ENCODE peak calls at places on chromosome 9, in seven cellular contexts. One of them, this sample, is unnamed.

GRCh38 chr9:128321879-128322341 is 337 bp downstream of the TRUB2 start:
- DNase-seq in activated CD4-positive, alpha-beta T cell treated with anti-CD3 and anti-CD28 coated beads, Interleukin-2, amount 50 U/mL, for 1 hour: no peak
- DNase-seq in glutamatergic neuron: no peak
- DNase-seq in frontal cortex: no peak
- DNase-seq in left cardiac atrium: no peak
- DNase-seq in sigmoid colon: no peak
- DNase-seq in stimulated activated CD8-positive, alpha-beta memory T cell treated with anti-CD3 and anti-CD28 coated beads, Interleukin-4, amount 100 ng/mL, for 1 hour: no peak
- DNase-seq in this sample: no peak

GRCh38 chr9:72041775-72042194 is 18.6 kb downstream of the C9orf57 start:
- DNase-seq in frontal cortex: no peak
- DNase-seq in activated CD4-positive, alpha-beta T cell treated with anti-CD3 and anti-CD28 coated beads, Interleukin-2, amount 50 U/mL, for 1 hour: no peak
- DNase-seq in stimulated activated CD8-positive, alpha-beta memory T cell treated with anti-CD3 and anti-CD28 coated beads, Interleukin-4, amount 100 ng/mL, for 1 hour: no peak
- DNase-seq in sigmoid colon: peak
- DNase-seq in left cardiac atrium: peak
- DNase-seq in glutamatergic neuron: no peak
- DNase-seq in this sample: peak

GRCh38 chr9:108844856-108845255 is 10.9 kb downstream of the ACTL7B start:
- DNase-seq in sigmoid colon: no peak
- DNase-seq in left cardiac atrium: no peak
- DNase-seq in frontal cortex: no peak
- DNase-seq in stimulated activated CD8-positive, alpha-beta memory T cell treated with anti-CD3 and anti-CD28 coated beads, Interleukin-4, amount 100 ng/mL, for 1 hour: no peak
- DNase-seq in glutamatergic neuron: no peak
- DNase-seq in activated CD4-positive, alpha-beta T cell treated with anti-CD3 and anti-CD28 coated beads, Interleukin-2, amount 50 U/mL, for 1 hour: no peak
- DNase-seq in this sample: peak

GRCh38 chr9:120394058-120394669 is 185.8 kb downstream of the CDK5RAP2 start:
- DNase-seq in left cardiac atrium: no peak
- DNase-seq in glutamatergic neuron: no peak
- DNase-seq in frontal cortex: no peak
- DNase-seq in stimulated activated CD8-positive, alpha-beta memory T cell treated with anti-CD3 and anti-CD28 coated beads, Interleukin-4, amount 100 ng/mL, for 1 hour: no peak
- DNase-seq in activated CD4-positive, alpha-beta T cell treated with anti-CD3 and anti-CD28 coated beads, Interleukin-2, amount 50 U/mL, for 1 hour: no peak
- DNase-seq in sigmoid colon: peak
- DNase-seq in this sample: no peak

GRCh38 chr9:76542360-76542759 is 83.4 kb downstream of the GCNT1 start:
- DNase-seq in left cardiac atrium: no peak
- DNase-seq in glutamatergic neuron: no peak
- DNase-seq in frontal cortex: no peak
- DNase-seq in activated CD4-positive, alpha-beta T cell treated with anti-CD3 and anti-CD28 coated beads, Interleukin-2, amount 50 U/mL, for 1 hour: no peak
- DNase-seq in stimulated activated CD8-positive, alpha-beta memory T cell treated with anti-CD3 and anti-CD28 coated beads, Interleukin-4, amount 100 ng/mL, for 1 hour: no peak
- DNase-seq in sigmoid colon: no peak
- DNase-seq in this sample: no peak

GRCh38 chr9:84807870-84808385 is 138.4 kb downstream of the NTRK2 start:
- DNase-seq in glutamatergic neuron: no peak
- DNase-seq in stimulated activated CD8-positive, alpha-beta memory T cell treated with anti-CD3 and anti-CD28 coated beads, Interleukin-4, amount 100 ng/mL, for 1 hour: no peak
- DNase-seq in frontal cortex: no peak
- DNase-seq in left cardiac atrium: no peak
- DNase-seq in activated CD4-positive, alpha-beta T cell treated with anti-CD3 and anti-CD28 coated beads, Interleukin-2, amount 50 U/mL, for 1 hour: no peak
- DNase-seq in sigmoid colon: no peak
- DNase-seq in this sample: no peak

GRCh38 chr9:112111461-112111860 is 63.6 kb downstream of the SUSD1 start:
- DNase-seq in glutamatergic neuron: no peak
- DNase-seq in left cardiac atrium: no peak
- DNase-seq in sigmoid colon: no peak
- DNase-seq in stimulated activated CD8-positive, alpha-beta memory T cell treated with anti-CD3 and anti-CD28 coated beads, Interleukin-4, amount 100 ng/mL, for 1 hour: no peak
- DNase-seq in activated CD4-positive, alpha-beta T cell treated with anti-CD3 and anti-CD28 coated beads, Interleukin-2, amount 50 U/mL, for 1 hour: no peak
- DNase-seq in frontal cortex: no peak
- DNase-seq in this sample: no peak

GRCh38 chr9:111052831-111053230 is 14.6 kb upstream of the LPAR1 start:
- DNase-seq in left cardiac atrium: no peak
- DNase-seq in glutamatergic neuron: no peak
- DNase-seq in stimulated activated CD8-positive, alpha-beta memory T cell treated with anti-CD3 and anti-CD28 coated beads, Interleukin-4, amount 100 ng/mL, for 1 hour: no peak
- DNase-seq in frontal cortex: no peak
- DNase-seq in sigmoid colon: no peak
- DNase-seq in activated CD4-positive, alpha-beta T cell treated with anti-CD3 and anti-CD28 coated beads, Interleukin-2, amount 50 U/mL, for 1 hour: no peak
- DNase-seq in this sample: no peak

GRCh38 chr9:113223963-113224362 is 2.6 kb downstream of the SLC31A1 start:
- DNase-seq in glutamatergic neuron: no peak
- DNase-seq in stimulated activated CD8-positive, alpha-beta memory T cell treated with anti-CD3 and anti-CD28 coated beads, Interleukin-4, amount 100 ng/mL, for 1 hour: no peak
- DNase-seq in frontal cortex: no peak
- DNase-seq in activated CD4-positive, alpha-beta T cell treated with anti-CD3 and anti-CD28 coated beads, Interleukin-2, amount 50 U/mL, for 1 hour: no peak
- DNase-seq in left cardiac atrium: no peak
- DNase-seq in sigmoid colon: no peak
- DNase-seq in this sample: no peak

GRCh38 chr9:35771943-35772342 is 17.9 kb upstream of the MSMP start:
- DNase-seq in frontal cortex: no peak
- DNase-seq in left cardiac atrium: no peak
- DNase-seq in activated CD4-positive, alpha-beta T cell treated with anti-CD3 and anti-CD28 coated beads, Interleukin-2, amount 50 U/mL, for 1 hour: no peak
- DNase-seq in glutamatergic neuron: no peak
- DNase-seq in stimulated activated CD8-positive, alpha-beta memory T cell treated with anti-CD3 and anti-CD28 coated beads, Interleukin-4, amount 100 ng/mL, for 1 hour: no peak
- DNase-seq in sigmoid colon: no peak
- DNase-seq in this sample: no peak

GRCh38 chr9:698276-698675 is 143.2 kb upstream of the DMRT1 start:
- DNase-seq in glutamatergic neuron: no peak
- DNase-seq in left cardiac atrium: no peak
- DNase-seq in stimulated activated CD8-positive, alpha-beta memory T cell treated with anti-CD3 and anti-CD28 coated beads, Interleukin-4, amount 100 ng/mL, for 1 hour: no peak
- DNase-seq in sigmoid colon: no peak
- DNase-seq in frontal cortex: no peak
- DNase-seq in activated CD4-positive, alpha-beta T cell treated with anti-CD3 and anti-CD28 coated beads, Interleukin-2, amount 50 U/mL, for 1 hour: no peak
- DNase-seq in this sample: no peak

GRCh38 chr9:77960356-77961153 is 71.1 kb downstream of the GNAQ start:
- DNase-seq in stimulated activated CD8-positive, alpha-beta memory T cell treated with anti-CD3 and anti-CD28 coated beads, Interleukin-4, amount 100 ng/mL, for 1 hour: no peak
- DNase-seq in glutamatergic neuron: no peak
- DNase-seq in left cardiac atrium: no peak
- DNase-seq in frontal cortex: no peak
- DNase-seq in activated CD4-positive, alpha-beta T cell treated with anti-CD3 and anti-CD28 coated beads, Interleukin-2, amount 50 U/mL, for 1 hour: no peak
- DNase-seq in sigmoid colon: no peak
- DNase-seq in this sample: no peak

GRCh38 chr9:757246-757881 is 84.1 kb upstream of the DMRT1 start:
- DNase-seq in frontal cortex: no peak
- DNase-seq in glutamatergic neuron: peak
- DNase-seq in stimulated activated CD8-positive, alpha-beta memory T cell treated with anti-CD3 and anti-CD28 coated beads, Interleukin-4, amount 100 ng/mL, for 1 hour: no peak
- DNase-seq in activated CD4-positive, alpha-beta T cell treated with anti-CD3 and anti-CD28 coated beads, Interleukin-2, amount 50 U/mL, for 1 hour: no peak
- DNase-seq in left cardiac atrium: no peak
- DNase-seq in sigmoid colon: no peak
- DNase-seq in this sample: no peak

GRCh38 chr9:107422189-107422802 is 67.3 kb downstream of the KLF4 start:
- DNase-seq in glutamatergic neuron: peak
- DNase-seq in stimulated activated CD8-positive, alpha-beta memory T cell treated with anti-CD3 and anti-CD28 coated beads, Interleukin-4, amount 100 ng/mL, for 1 hour: no peak
- DNase-seq in activated CD4-positive, alpha-beta T cell treated with anti-CD3 and anti-CD28 coated beads, Interleukin-2, amount 50 U/mL, for 1 hour: no peak
- DNase-seq in frontal cortex: no peak
- DNase-seq in sigmoid colon: peak
- DNase-seq in left cardiac atrium: peak
- DNase-seq in this sample: peak

GRCh38 chr9:136721339-136722092 is 9.1 kb downstream of the DIPK1B start:
- DNase-seq in left cardiac atrium: peak
- DNase-seq in glutamatergic neuron: no peak
- DNase-seq in activated CD4-positive, alpha-beta T cell treated with anti-CD3 and anti-CD28 coated beads, Interleukin-2, amount 50 U/mL, for 1 hour: no peak
- DNase-seq in stimulated activated CD8-positive, alpha-beta memory T cell treated with anti-CD3 and anti-CD28 coated beads, Interleukin-4, amount 100 ng/mL, for 1 hour: no peak
- DNase-seq in frontal cortex: peak
- DNase-seq in sigmoid colon: no peak
- DNase-seq in this sample: no peak

GRCh38 chr9:129383005-129383414 is 204.9 kb upstream of the IER5L start:
- DNase-seq in frontal cortex: peak
- DNase-seq in stimulated activated CD8-positive, alpha-beta memory T cell treated with anti-CD3 and anti-CD28 coated beads, Interleukin-4, amount 100 ng/mL, for 1 hour: no peak
- DNase-seq in left cardiac atrium: peak
- DNase-seq in sigmoid colon: peak
- DNase-seq in glutamatergic neuron: no peak
- DNase-seq in activated CD4-positive, alpha-beta T cell treated with anti-CD3 and anti-CD28 coated beads, Interleukin-2, amount 50 U/mL, for 1 hour: no peak
- DNase-seq in this sample: peak

GRCh38 chr9:33818832-33819500 is 2.0 kb downstream of the UBE2R2 start:
- DNase-seq in frontal cortex: no peak
- DNase-seq in stimulated activated CD8-positive, alpha-beta memory T cell treated with anti-CD3 and anti-CD28 coated beads, Interleukin-4, amount 100 ng/mL, for 1 hour: no peak
- DNase-seq in left cardiac atrium: no peak
- DNase-seq in glutamatergic neuron: no peak
- DNase-seq in sigmoid colon: no peak
- DNase-seq in activated CD4-positive, alpha-beta T cell treated with anti-CD3 and anti-CD28 coated beads, Interleukin-2, amount 50 U/mL, for 1 hour: no peak
- DNase-seq in this sample: no peak

GRCh38 chr9:89464991-89465390 is 32.9 kb downstream of the SEMA4D start:
- DNase-seq in glutamatergic neuron: no peak
- DNase-seq in frontal cortex: no peak
- DNase-seq in activated CD4-positive, alpha-beta T cell treated with anti-CD3 and anti-CD28 coated beads, Interleukin-2, amount 50 U/mL, for 1 hour: no peak
- DNase-seq in left cardiac atrium: no peak
- DNase-seq in sigmoid colon: peak
- DNase-seq in stimulated activated CD8-positive, alpha-beta memory T cell treated with anti-CD3 and anti-CD28 coated beads, Interleukin-4, amount 100 ng/mL, for 1 hour: no peak
- DNase-seq in this sample: no peak

GRCh38 chr9:36132081-36132480 is 4.5 kb upstream of the GLIPR2 start:
- DNase-seq in left cardiac atrium: no peak
- DNase-seq in sigmoid colon: no peak
- DNase-seq in activated CD4-positive, alpha-beta T cell treated with anti-CD3 and anti-CD28 coated beads, Interleukin-2, amount 50 U/mL, for 1 hour: no peak
- DNase-seq in glutamatergic neuron: no peak
- DNase-seq in frontal cortex: no peak
- DNase-seq in stimulated activated CD8-positive, alpha-beta memory T cell treated with anti-CD3 and anti-CD28 coated beads, Interleukin-4, amount 100 ng/mL, for 1 hour: no peak
- DNase-seq in this sample: no peak

GRCh38 chr9:7336356-7337075 is 463.1 kb downstream of the DMAC1 start:
- DNase-seq in glutamatergic neuron: no peak
- DNase-seq in frontal cortex: no peak
- DNase-seq in stimulated activated CD8-positive, alpha-beta memory T cell treated with anti-CD3 and anti-CD28 coated beads, Interleukin-4, amount 100 ng/mL, for 1 hour: no peak
- DNase-seq in left cardiac atrium: no peak
- DNase-seq in sigmoid colon: no peak
- DNase-seq in activated CD4-positive, alpha-beta T cell treated with anti-CD3 and anti-CD28 coated beads, Interleukin-2, amount 50 U/mL, for 1 hour: no peak
- DNase-seq in this sample: no peak

GRCh38 chr9:77011973-77012817 is 7.3 kb upstream of the FOXB2 start:
- DNase-seq in frontal cortex: peak
- DNase-seq in sigmoid colon: no peak
- DNase-seq in activated CD4-positive, alpha-beta T cell treated with anti-CD3 and anti-CD28 coated beads, Interleukin-2, amount 50 U/mL, for 1 hour: peak
- DNase-seq in stimulated activated CD8-positive, alpha-beta memory T cell treated with anti-CD3 and anti-CD28 coated beads, Interleukin-4, amount 100 ng/mL, for 1 hour: peak
- DNase-seq in glutamatergic neuron: peak
- DNase-seq in left cardiac atrium: peak
- DNase-seq in this sample: no peak

GRCh38 chr9:71859939-71860338 is 51.1 kb downstream of the ABHD17B start:
- DNase-seq in activated CD4-positive, alpha-beta T cell treated with anti-CD3 and anti-CD28 coated beads, Interleukin-2, amount 50 U/mL, for 1 hour: no peak
- DNase-seq in sigmoid colon: no peak
- DNase-seq in stimulated activated CD8-positive, alpha-beta memory T cell treated with anti-CD3 and anti-CD28 coated beads, Interleukin-4, amount 100 ng/mL, for 1 hour: no peak
- DNase-seq in frontal cortex: no peak
- DNase-seq in glutamatergic neuron: no peak
- DNase-seq in left cardiac atrium: no peak
- DNase-seq in this sample: no peak

GRCh38 chr9:110217656-110218099 is 9.7 kb upstream of the C9orf152 start:
- DNase-seq in glutamatergic neuron: no peak
- DNase-seq in stimulated activated CD8-positive, alpha-beta memory T cell treated with anti-CD3 and anti-CD28 coated beads, Interleukin-4, amount 100 ng/mL, for 1 hour: no peak
- DNase-seq in activated CD4-positive, alpha-beta T cell treated with anti-CD3 and anti-CD28 coated beads, Interleukin-2, amount 50 U/mL, for 1 hour: no peak
- DNase-seq in frontal cortex: peak
- DNase-seq in left cardiac atrium: no peak
- DNase-seq in sigmoid colon: no peak
- DNase-seq in this sample: peak

GRCh38 chr9:133258061-133259015 is 16.7 kb downstream of the ABO start:
- DNase-seq in sigmoid colon: no peak
- DNase-seq in left cardiac atrium: no peak
- DNase-seq in activated CD4-positive, alpha-beta T cell treated with anti-CD3 and anti-CD28 coated beads, Interleukin-2, amount 50 U/mL, for 1 hour: no peak
- DNase-seq in frontal cortex: no peak
- DNase-seq in glutamatergic neuron: no peak
- DNase-seq in stimulated activated CD8-positive, alpha-beta memory T cell treated with anti-CD3 and anti-CD28 coated beads, Interleukin-4, amount 100 ng/mL, for 1 hour: no peak
- DNase-seq in this sample: no peak

GRCh38 chr9:20524776-20525175 is 97.5 kb downstream of the MLLT3 start:
- DNase-seq in activated CD4-positive, alpha-beta T cell treated with anti-CD3 and anti-CD28 coated beads, Interleukin-2, amount 50 U/mL, for 1 hour: no peak
- DNase-seq in frontal cortex: no peak
- DNase-seq in glutamatergic neuron: no peak
- DNase-seq in stimulated activated CD8-positive, alpha-beta memory T cell treated with anti-CD3 and anti-CD28 coated beads, Interleukin-4, amount 100 ng/mL, for 1 hour: no peak
- DNase-seq in sigmoid colon: no peak
- DNase-seq in left cardiac atrium: no peak
- DNase-seq in this sample: no peak

GRCh38 chr9:82808478-82808877 is 254.5 kb downstream of the RASEF start:
- DNase-seq in frontal cortex: no peak
- DNase-seq in sigmoid colon: no peak
- DNase-seq in left cardiac atrium: no peak
- DNase-seq in activated CD4-positive, alpha-beta T cell treated with anti-CD3 and anti-CD28 coated beads, Interleukin-2, amount 50 U/mL, for 1 hour: no peak
- DNase-seq in glutamatergic neuron: no peak
- DNase-seq in stimulated activated CD8-positive, alpha-beta memory T cell treated with anti-CD3 and anti-CD28 coated beads, Interleukin-4, amount 100 ng/mL, for 1 hour: no peak
- DNase-seq in this sample: no peak

GRCh38 chr9:110152704-110153374 is 55.1 kb downstream of the C9orf152 start:
- DNase-seq in glutamatergic neuron: peak
- DNase-seq in activated CD4-positive, alpha-beta T cell treated with anti-CD3 and anti-CD28 coated beads, Interleukin-2, amount 50 U/mL, for 1 hour: no peak
- DNase-seq in left cardiac atrium: no peak
- DNase-seq in sigmoid colon: no peak
- DNase-seq in stimulated activated CD8-positive, alpha-beta memory T cell treated with anti-CD3 and anti-CD28 coated beads, Interleukin-4, amount 100 ng/mL, for 1 hour: no peak
- DNase-seq in frontal cortex: no peak
- DNase-seq in this sample: peak

GRCh38 chr9:102273952-102274351 is 535.5 kb upstream of the GRIN3A start:
- DNase-seq in frontal cortex: no peak
- DNase-seq in sigmoid colon: no peak
- DNase-seq in activated CD4-positive, alpha-beta T cell treated with anti-CD3 and anti-CD28 coated beads, Interleukin-2, amount 50 U/mL, for 1 hour: no peak
- DNase-seq in stimulated activated CD8-positive, alpha-beta memory T cell treated with anti-CD3 and anti-CD28 coated beads, Interleukin-4, amount 100 ng/mL, for 1 hour: no peak
- DNase-seq in glutamatergic neuron: no peak
- DNase-seq in left cardiac atrium: no peak
- DNase-seq in this sample: no peak

GRCh38 chr9:113497051-113497450 is 33.5 kb downstream of the RGS3 start:
- DNase-seq in stimulated activated CD8-positive, alpha-beta memory T cell treated with anti-CD3 and anti-CD28 coated beads, Interleukin-4, amount 100 ng/mL, for 1 hour: no peak
- DNase-seq in frontal cortex: no peak
- DNase-seq in activated CD4-positive, alpha-beta T cell treated with anti-CD3 and anti-CD28 coated beads, Interleukin-2, amount 50 U/mL, for 1 hour: no peak
- DNase-seq in glutamatergic neuron: no peak
- DNase-seq in left cardiac atrium: no peak
- DNase-seq in sigmoid colon: no peak
- DNase-seq in this sample: no peak

GRCh38 chr9:34089311-34089710 is 37.2 kb downstream of the DCAF12 start:
- DNase-seq in sigmoid colon: no peak
- DNase-seq in left cardiac atrium: no peak
- DNase-seq in glutamatergic neuron: no peak
- DNase-seq in stimulated activated CD8-positive, alpha-beta memory T cell treated with anti-CD3 and anti-CD28 coated beads, Interleukin-4, amount 100 ng/mL, for 1 hour: no peak
- DNase-seq in frontal cortex: no peak
- DNase-seq in activated CD4-positive, alpha-beta T cell treated with anti-CD3 and anti-CD28 coated beads, Interleukin-2, amount 50 U/mL, for 1 hour: no peak
- DNase-seq in this sample: no peak

GRCh38 chr9:110351009-110351467 is 13.4 kb upstream of the TXNDC8 start:
- DNase-seq in stimulated activated CD8-positive, alpha-beta memory T cell treated with anti-CD3 and anti-CD28 coated beads, Interleukin-4, amount 100 ng/mL, for 1 hour: no peak
- DNase-seq in glutamatergic neuron: no peak
- DNase-seq in activated CD4-positive, alpha-beta T cell treated with anti-CD3 and anti-CD28 coated beads, Interleukin-2, amount 50 U/mL, for 1 hour: no peak
- DNase-seq in left cardiac atrium: peak
- DNase-seq in frontal cortex: no peak
- DNase-seq in sigmoid colon: no peak
- DNase-seq in this sample: no peak

GRCh38 chr9:113178087-113178486 is 27.3 kb downstream of the SLC31A2 start:
- DNase-seq in stimulated activated CD8-positive, alpha-beta memory T cell treated with anti-CD3 and anti-CD28 coated beads, Interleukin-4, amount 100 ng/mL, for 1 hour: no peak
- DNase-seq in glutamatergic neuron: no peak
- DNase-seq in frontal cortex: no peak
- DNase-seq in left cardiac atrium: no peak
- DNase-seq in activated CD4-positive, alpha-beta T cell treated with anti-CD3 and anti-CD28 coated beads, Interleukin-2, amount 50 U/mL, for 1 hour: no peak
- DNase-seq in sigmoid colon: no peak
- DNase-seq in this sample: no peak

This sample was measured in NCI-H748 treated with DMSO at 0.1 percent for 48 hours.